ENCODE peak calls at places on chromosomes 16 and 17, in nine cellular contexts. B is stimulated activated CD4-positive, alpha-beta T cell treated with anti-CD3 and anti-CD28 coated beads, Interleukin-1b, Interleukin-23, amount 100 ng/mL, for 48 hours; P is NCI-H1105; W is A549; Q is endothelial cell; O is neuronal stem cell; U is activated CD8-positive, alpha-beta memory T cell treated with anti-CD3 and anti-CD28 coated beads for 48 hours; I is heart right ventricle; H is sigmoid colon. T is an unnamed sample.

GRCh38 chr16:67632415-67633172 is 12.3 kb upstream of the CARMIL2 start:
- DNase-seq in B (no peak), P (no peak), W (no peak), Q (no peak), O (no peak), U (no peak), I (peak), H (peak), T (no peak)

GRCh38 chr17:61399131-61400057 is at the start of gene TBX2:
- DNase-seq in B (no peak), P (peak), W (peak), Q (peak), O (no peak), U (no peak), I (peak), H (peak), T (peak)

GRCh38 chr17:32551186-32551955 is 64.6 kb downstream of the CDK5R1 start:
- DNase-seq in B (no peak), P (no peak), W (no peak), Q (no peak), O (no peak), U (no peak), I (no peak), H (no peak), T (peak)

GRCh38 chr17:48814504-48814903 is 2.5 kb downstream of the TTLL6 start:
- DNase-seq in B (peak), P (peak), W (peak), Q (peak), O (peak), U (no peak), I (no peak), H (no peak), T (peak)

GRCh38 chr16:8916541-8917225 is 34.5 kb downstream of the LITAFD start:
- DNase-seq in B (no peak), P (no peak), W (no peak), Q (no peak), O (no peak), U (no peak), I (no peak), H (no peak), T (no peak)

GRCh38 chr16:19137621-19138128 is 23.9 kb downstream of the ITPRIPL2 start:
- DNase-seq in B (no peak), P (no peak), W (no peak), Q (no peak), O (no peak), U (no peak), I (no peak), H (no peak), T (no peak)

GRCh38 chr17:55533611-55534010 is 22.4 kb upstream of the SMIM36 start:
- DNase-seq in B (no peak), P (no peak), W (no peak), Q (no peak), O (no peak), U (no peak), I (no peak), H (no peak), T (peak)

GRCh38 chr16:57627184-57627871 is 1.1 kb upstream of the ADGRG1 start:
- DNase-seq in B (no peak), P (no peak), W (peak), Q (peak), O (peak), U (no peak), I (no peak), H (no peak), T (peak)

GRCh38 chr17:14458724-14459123 is 157.8 kb downstream of the HS3ST3B1 start:
- DNase-seq in B (no peak), P (no peak), W (no peak), Q (no peak), O (no peak), U (no peak), I (no peak), H (no peak), T (no peak)

GRCh38 chr17:59372138-59372751 is 40.8 kb downstream of the YPEL2 start:
- DNase-seq in B (no peak), P (no peak), W (no peak), Q (no peak), O (no peak), U (no peak), I (no peak), H (peak), T (peak)

GRCh38 chr16:81810894-81811538 is 31.9 kb downstream of the PLCG2 start:
- DNase-seq in B (no peak), P (no peak), W (no peak), Q (no peak), O (no peak), U (no peak), I (no peak), H (no peak), T (no peak)